ENCODE peak calls at places on chromosomes 2 and 18, in four cellular contexts. G is GM12891, I is K562, R is GM12878. J is an unnamed sample.
A peak's percentile ranks its signal among the peaks of the same experiment; 100 is the strongest.

GRCh38 chr2:27412419-27413152 is 3.2 kb upstream of the PPM1G start:
- DNase-seq in G (no peak), I (no peak), R (no peak), J (no peak)

GRCh38 chr2:182894174-182894573 is 27.7 kb upstream of the FRZB start:
- DNase-seq in G (no peak), I (no peak), R (no peak), J (no peak)

GRCh38 chr2:54574107-54574859 is 118.2 kb downstream of the SPTBN1 start:
- DNase-seq in G (no peak), I (peak; percentile 83), R (peak; percentile 86), J (peak; percentile 52)

GRCh38 chr2:203730076-203730729 is 23.8 kb downstream of the CD28 start:
- DNase-seq in G (peak; percentile 21), I (no peak), R (no peak), J (no peak)

GRCh38 chr2:128562471-128563347 is 244.0 kb upstream of the HS6ST1 start:
- DNase-seq in G (no peak), I (no peak), R (no peak), J (no peak)

GRCh38 chr18:50721006-50721405 is 98.8 kb downstream of the MRO start:
- DNase-seq in G (no peak), I (no peak), R (no peak), J (no peak)

GRCh38 chr2:45964945-45965344 is 313.5 kb downstream of the PRKCE start:
- DNase-seq in G (no peak), I (no peak), R (no peak), J (no peak)

GRCh38 chr18:48992791-48993555 is 42.2 kb upstream of the SMAD7 start:
- DNase-seq in G (peak; percentile 62), I (peak; percentile 25), R (peak; percentile 13), J (peak; percentile 96)

GRCh38 chr2:3126171-3126685 is 251.4 kb downstream of the EIPR1 start:
- DNase-seq in G (no peak), I (no peak), R (no peak), J (no peak)

GRCh38 chr2:173982182-173982714 is 17.1 kb upstream of the SP3 start:
- DNase-seq in G (no peak), I (no peak), R (no peak), J (no peak)

GRCh38 chr2:32947484-32948143 is 861 bp downstream of the LTBP1 start:
- DNase-seq in G (peak; percentile 41), I (peak; percentile 55), R (no peak), J (peak; percentile 9)

GRCh38 chr18:25348361-25349130 is 3.4 kb downstream of the ZNF521 start:
- DNase-seq in G (no peak), I (no peak), R (no peak), J (no peak)

GRCh38 chr2:215831296-215831913 is 181.9 kb downstream of the MREG start:
- DNase-seq in G (no peak), I (peak; percentile 59), R (peak; percentile 67), J (peak; percentile 21)

GRCh38 chr2:219056896-219057708 is 3.6 kb downstream of the IHH start:
- DNase-seq in G (no peak), I (no peak), R (no peak), J (no peak)

GRCh38 chr2:186256540-186256939 is 229.5 kb upstream of the ZC3H15 start:
- DNase-seq in G (no peak), I (peak; percentile 23), R (peak; percentile 7), J (no peak)

GRCh38 chr18:22844643-22845042 is 88.5 kb upstream of the RBBP8 start:
- DNase-seq in G (no peak), I (no peak), R (no peak), J (no peak)

GRCh38 chr2:147806846-147807245 is 38.0 kb upstream of the ACVR2A start:
- DNase-seq in G (no peak), I (no peak), R (no peak), J (no peak)

GRCh38 chr18:37362158-37362890 is 203.3 kb downstream of the CELF4 start:
- DNase-seq in G (no peak), I (no peak), R (no peak), J (no peak)

GRCh38 chr2:113157897-113158753 is 15.6 kb upstream of the PSD4 start:
- DNase-seq in G (no peak), I (no peak), R (no peak), J (no peak)

GRCh38 chr2:17298453-17298852 is 219.8 kb downstream of the RAD51AP2 start:
- DNase-seq in G (no peak), I (no peak), R (no peak), J (no peak)

GRCh38 chr2:235055891-235056516 is 104.2 kb downstream of the SH3BP4 start:
- DNase-seq in G (no peak), I (peak; percentile 30), R (no peak), J (no peak)

GRCh38 chr18:74310411-74310810 is 5.2 kb upstream of the C18orf63 start:
- DNase-seq in G (no peak), I (no peak), R (no peak), J (no peak)

GRCh38 chr2:181607629-181608627 is 49.0 kb downstream of the CERKL start:
- DNase-seq in G (no peak), I (no peak), R (no peak), J (no peak)

GRCh38 chr2:80529466-80530165 is 225.1 kb upstream of the LRRTM1 start:
- DNase-seq in G (no peak), I (no peak), R (peak; percentile 57), J (no peak)

GRCh38 chr2:211127501-211127900 is 571.1 kb downstream of the CPS1 start:
- DNase-seq in G (no peak), I (no peak), R (no peak), J (no peak)

GRCh38 chr18:39913790-39914366 is 2041.2 kb upstream of the PIK3C3 start:
- DNase-seq in G (no peak), I (no peak), R (no peak), J (no peak)

GRCh38 chr2:102303589-102303988 is 7.8 kb upstream of the IL1RL1 start:
- DNase-seq in G (no peak), I (no peak), R (no peak), J (no peak)

GRCh38 chr2:102304711-102305591 is 6.4 kb upstream of the IL1RL1 start:
- DNase-seq in G (no peak), I (no peak), R (no peak), J (no peak)

GRCh38 chr2:102301867-102302362 is 9.4 kb upstream of the IL1RL1 start:
- DNase-seq in G (no peak), I (peak; percentile 60), R (peak; percentile 47), J (peak; percentile 74)

GRCh38 chr2:102304268-102304667 is 7.1 kb upstream of the IL1RL1 start:
- DNase-seq in G (no peak), I (no peak), R (no peak), J (no peak)

GRCh38 chr2:102302458-102302857 is 8.9 kb upstream of the IL1RL1 start:
- DNase-seq in G (no peak), I (no peak), R (no peak), J (no peak)
- TF ChIP-seq SPI1 in G (no peak), I (no peak), R (no peak), J (no peak)

DNA sequence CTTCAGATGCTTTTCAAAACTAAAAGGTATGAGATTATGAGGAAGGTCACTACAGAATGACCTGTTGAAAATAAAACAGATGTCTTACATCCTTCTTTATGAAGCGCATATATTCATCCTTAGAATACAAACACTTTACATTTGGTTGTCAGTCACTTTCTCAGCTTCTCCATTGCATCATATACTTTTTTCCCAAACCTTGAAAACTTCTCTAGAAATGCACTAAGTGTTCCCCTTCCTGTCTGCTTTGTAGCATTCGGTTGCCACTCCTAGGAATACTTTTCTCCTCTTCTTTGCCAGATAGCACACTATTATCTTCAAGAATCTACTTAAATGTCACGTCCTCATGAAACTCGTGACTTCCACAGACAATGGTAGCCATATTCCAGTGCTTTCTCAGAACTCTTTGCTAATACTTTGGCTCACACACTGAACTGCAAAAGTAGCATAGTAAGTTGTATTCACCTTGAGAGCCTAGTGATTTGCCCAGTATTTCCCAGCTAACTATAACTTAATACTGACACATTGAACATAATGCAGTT is 27.6 kb downstream of the DSC1 start:
- DNase-seq in G (no peak), I (no peak), R (no peak), J (no peak)
- TF ChIP-seq SPI1 in G (no peak), I (no peak), R (no peak), J (no peak)

GRCh38 chr2:877747-878146 is 72.9 kb upstream of the SNTG2 start:
- DNase-seq in G (no peak), I (no peak), R (no peak), J (no peak)
- TF ChIP-seq SPI1 in G (no peak), I (no peak), R (no peak), J (no peak)

GRCh38 chr2:189362283-189362682 is 79.0 kb upstream of the WDR75 start:
- DNase-seq in G (no peak), I (no peak), R (no peak), J (no peak)

GRCh38 chr2:189366349-189366748 is 74.9 kb upstream of the WDR75 start:
- DNase-seq in G (no peak), I (no peak), R (no peak), J (no peak)

GRCh38 chr2:189364607-189365006 is 76.7 kb upstream of the WDR75 start:
- DNase-seq in G (no peak), I (no peak), R (no peak), J (no peak)

GRCh38 chr2:189360861-189361260 is 80.4 kb upstream of the WDR75 start:
- DNase-seq in G (no peak), I (no peak), R (no peak), J (no peak)

GRCh38 chr2:189363559-189363958 is 77.7 kb upstream of the WDR75 start:
- DNase-seq in G (no peak), I (no peak), R (no peak), J (no peak)
- TF ChIP-seq SPI1 in G (no peak), I (peak; percentile 57), R (no peak), J (peak; percentile 34)

GRCh38 chr2:206257861-206258260 is 16.6 kb upstream of the ZDBF2 start:
- DNase-seq in G (no peak), I (no peak), R (no peak), J (no peak)

GRCh38 chr2:206263959-206264603 is 10.4 kb upstream of the ZDBF2 start:
- DNase-seq in G (no peak), I (no peak), R (no peak), J (no peak)

GRCh38 chr2:206257345-206257744 is 17.1 kb upstream of the ZDBF2 start:
- DNase-seq in G (no peak), I (no peak), R (no peak), J (no peak)

GRCh38 chr2:206259615-206260426 is 14.6 kb upstream of the ZDBF2 start:
- DNase-seq in G (no peak), I (no peak), R (no peak), J (no peak)

GRCh38 chr2:206260427-206261012 is 13.9 kb upstream of the ZDBF2 start:
- DNase-seq in G (no peak), I (peak; percentile 6), R (no peak), J (no peak)
- TF ChIP-seq SPI1 in G (no peak), I (no peak), R (no peak), J (no peak)

GRCh38 chr2:96359310-96359709 is 23.7 kb downstream of the NCAPH start:
- DNase-seq in G (no peak), I (no peak), R (no peak), J (peak; percentile 6)
- TF ChIP-seq SPI1 in G (no peak), I (no peak), R (no peak), J (no peak)

J was measured in HL-60.